ENCODE peak calls at places on chromosome 14, in five cellular contexts. C, T, Q, W and X are unnamed samples.

GRCh38 chr14:69719501-69719951 is 47.4 kb upstream of the SRSF5 start:
- DNase-seq in C (peak; percentile 45), T (no peak), Q (peak; percentile 81), W (peak; percentile 37), X (no peak)

GRCh38 chr14:72800848-72801370 is 93.0 kb downstream of the DPF3 start:
- DNase-seq in T (no peak), C (no peak), Q (no peak), W (no peak), X (no peak)

GRCh38 chr14:85579957-85580356 is 50.0 kb downstream of the FLRT2 start:
- DNase-seq in C (no peak), W (no peak), T (no peak), Q (no peak), X (no peak)

GRCh38 chr14:64930085-64930843 is 12.3 kb downstream of the GPX2 start:
- DNase-seq in C (no peak), W (no peak), Q (no peak), T (no peak), X (no peak)

GRCh38 chr14:104091061-104091926 is 5.8 kb downstream of the ASPG start:
- DNase-seq in W (peak; percentile 18), C (no peak), Q (no peak), T (no peak), X (peak; percentile 73)

GRCh38 chr14:100712490-100712889 is 14.2 kb upstream of the DLK1 start:
- DNase-seq in C (no peak), Q (no peak), W (peak; percentile 11), T (peak; percentile 39), X (no peak)

GRCh38 chr14:61231810-61232209 is 49.3 kb downstream of the TMEM30B start:
- DNase-seq in W (no peak), Q (no peak), T (no peak), C (no peak), X (no peak)

GRCh38 chr14:67385618-67386017 is 25.5 kb downstream of the EIF2S1 start:
- DNase-seq in C (no peak), T (no peak), Q (no peak), W (no peak), X (no peak)

GRCh38 chr14:53953002-53953827 is 3.4 kb downstream of the BMP4 start:
- DNase-seq in C (peak; percentile 77), T (peak; percentile 69), W (peak; percentile 78), Q (peak; percentile 94), X (peak; percentile 77)

GRCh38 chr14:29274890-29275651 is 508.5 kb downstream of the FOXG1 start:
- DNase-seq in Q (no peak), C (no peak), W (no peak), T (no peak), X (no peak)

GRCh38 chr14:20652996-20653975 is 11.8 kb upstream of the OR6S1 start:
- DNase-seq in W (no peak), Q (no peak), T (no peak), C (peak; percentile 85), X (peak; percentile 53)

GRCh38 chr14:77752799-77753516 is 8.0 kb downstream of the SNW1 start:
- DNase-seq in C (no peak), Q (no peak), T (no peak), W (no peak), X (no peak)

GRCh38 chr14:103401223-103402214 is 16.3 kb downstream of the MARK3 start:
- DNase-seq in T (no peak), C (peak; percentile 40), W (no peak), Q (no peak), X (no peak)

GRCh38 chr14:102140027-102140749 is 491 bp downstream of the WDR20 start:
- DNase-seq in T (peak; percentile 41), Q (peak; percentile 68), W (peak; percentile 45), C (peak; percentile 55), X (peak; percentile 87)

GRCh38 chr14:70624972-70625371 is 16.7 kb upstream of the TTC9 start:
- DNase-seq in C (no peak), Q (no peak), T (no peak), W (no peak), X (no peak)

GRCh38 chr14:103547941-103548462 is 14.5 kb downstream of the BAG5 start:
- DNase-seq in T (no peak), W (no peak), Q (no peak), C (no peak), X (peak; percentile 67)

GRCh38 chr14:81638656-81639055 is 105.0 kb upstream of the SEL1L start:
- DNase-seq in W (no peak), T (no peak), Q (no peak), C (no peak), X (no peak)

GRCh38 chr14:68367444-68368014 is 425.3 kb downstream of the ZFP36L1 start:
- DNase-seq in C (no peak), W (no peak), T (no peak), Q (no peak), X (no peak)

GRCh38 chr14:77557391-77557790 is 58.8 kb upstream of the ISM2 start:
- DNase-seq in Q (no peak), W (no peak), T (no peak), C (no peak), X (no peak)

GRCh38 chr14:68979722-68980552 is 835 bp upstream of the ACTN1 start:
- DNase-seq in T (peak; percentile 54), W (peak; percentile 61), C (no peak), Q (peak; percentile 87), X (peak; percentile 83)

GRCh38 chr14:103519043-103519836 is 3.4 kb downstream of the CKB start:
- DNase-seq in C (no peak), Q (peak; percentile 76), W (no peak), T (peak; percentile 43), X (peak; percentile 69)

GRCh38 chr14:103201801-103202200 is 78.5 kb downstream of the TNFAIP2 start:
- DNase-seq in C (peak; percentile 23), Q (peak; percentile 60), W (no peak), T (no peak), X (no peak)

GRCh38 chr14:68846466-68846865 is 53.6 kb upstream of the ZFP36L1 start:
- DNase-seq in C (no peak), T (no peak), Q (no peak), W (no peak), X (no peak)

GRCh38 chr14:51865953-51866747 is 5.7 kb downstream of the GNG2 start:
- DNase-seq in Q (no peak), T (no peak), C (no peak), W (no peak), X (no peak)

GRCh38 chr14:53591816-53592215 is 364.8 kb downstream of the BMP4 start:
- DNase-seq in W (no peak), Q (no peak), C (no peak), T (no peak), X (no peak)

GRCh38 chr14:104389326-104390220 is 190.0 kb upstream of the C14orf180 start:
- DNase-seq in C (peak; percentile 8), Q (peak; percentile 52), T (peak; percentile 23), W (no peak), X (peak; percentile 75)

GRCh38 chr14:71381814-71382213 is 474.6 kb downstream of the PCNX1 start:
- DNase-seq in Q (no peak), W (no peak), T (no peak), C (no peak), X (no peak)

GRCh38 chr14:48805315-48805714 is 780.9 kb downstream of the RPS29 start:
- DNase-seq in Q (no peak), W (no peak), T (no peak), C (peak; percentile 23), X (peak; percentile 51)

GRCh38 chr14:91252901-91253794 is 8.6 kb upstream of the GPR68 start:
- DNase-seq in W (peak; percentile 63), T (peak; percentile 54), C (peak; percentile 51), Q (no peak), X (peak; percentile 91)
- TF ChIP-seq CTCF in W (no peak), T (no peak), C (no peak), Q (no peak), X (no peak)

DNA sequence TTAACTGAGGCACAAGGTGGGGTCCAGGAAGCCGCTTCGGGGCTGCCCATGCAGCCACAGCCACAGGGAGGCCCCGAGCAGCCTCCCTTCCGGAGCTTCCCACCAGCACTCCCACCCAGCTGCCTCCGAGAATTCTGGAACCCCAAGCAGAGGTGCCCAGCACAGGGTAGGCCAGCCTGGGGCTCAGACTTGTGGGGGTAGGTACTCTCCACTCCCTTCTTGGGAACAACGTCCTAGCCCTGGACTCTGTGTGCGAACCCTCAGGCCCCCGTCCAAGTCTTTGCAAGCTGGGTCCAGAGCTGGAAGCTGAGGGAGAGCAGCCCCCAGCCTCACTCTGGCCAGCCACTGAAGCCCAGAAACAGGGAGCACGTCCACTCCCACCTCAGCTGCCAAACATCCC is 16.1 kb downstream of the ITPK1 start:
- DNase-seq in T (no peak), C (no peak), Q (no peak), W (no peak), X (no peak)
- H3K4me3 ChIP-seq in T (no peak overlapping the region), C (no peak overlapping the region), Q (no peak overlapping the region), W (no peak overlapping the region), X (no peak overlapping the region)

DNA sequence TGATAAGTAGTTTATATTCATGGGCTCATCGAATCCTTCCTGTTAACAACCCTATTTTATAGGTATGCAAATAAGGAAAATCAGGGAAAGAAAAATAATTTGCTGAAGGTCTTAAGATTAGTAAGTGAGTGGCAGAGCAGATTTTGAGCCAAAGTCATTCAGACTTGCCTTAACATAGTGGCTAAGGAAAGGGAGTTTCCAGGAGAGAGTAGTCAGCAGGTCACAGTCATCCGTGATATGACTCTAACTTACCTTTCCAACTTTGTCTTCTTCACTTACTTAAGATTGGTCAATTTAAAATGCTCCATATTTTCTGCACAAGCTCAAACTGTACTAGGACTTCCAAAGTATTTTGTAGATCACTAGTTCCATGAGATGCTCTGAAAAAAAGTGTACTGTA is 46.6 kb downstream of the AKAP6 start:
- DNase-seq in T (no peak), C (no peak), Q (no peak), W (no peak), X (no peak)
- TF ChIP-seq POLR2A in T (no peak), C (no peak), Q (no peak), W (no peak), X (no peak)

GRCh38 chr14:34874386-34875030 is 652 bp downstream of the BAZ1A start:
- DNase-seq in Q (peak; percentile 74), T (peak; percentile 52), C (peak; percentile 56), W (peak; percentile 50), X (peak; percentile 94)

GRCh38 chr14:34873591-34874385 is 1.4 kb downstream of the BAZ1A start:
- DNase-seq in C (no peak), W (peak; percentile 86), Q (peak; percentile 91), T (peak; percentile 82), X (peak; percentile 98)

GRCh38 chr14:34872822-34873590 is 2.2 kb downstream of the BAZ1A start:
- DNase-seq in C (peak; percentile 89), Q (peak; percentile 70), W (peak; percentile 16), T (no peak), X (no peak)

DNA sequence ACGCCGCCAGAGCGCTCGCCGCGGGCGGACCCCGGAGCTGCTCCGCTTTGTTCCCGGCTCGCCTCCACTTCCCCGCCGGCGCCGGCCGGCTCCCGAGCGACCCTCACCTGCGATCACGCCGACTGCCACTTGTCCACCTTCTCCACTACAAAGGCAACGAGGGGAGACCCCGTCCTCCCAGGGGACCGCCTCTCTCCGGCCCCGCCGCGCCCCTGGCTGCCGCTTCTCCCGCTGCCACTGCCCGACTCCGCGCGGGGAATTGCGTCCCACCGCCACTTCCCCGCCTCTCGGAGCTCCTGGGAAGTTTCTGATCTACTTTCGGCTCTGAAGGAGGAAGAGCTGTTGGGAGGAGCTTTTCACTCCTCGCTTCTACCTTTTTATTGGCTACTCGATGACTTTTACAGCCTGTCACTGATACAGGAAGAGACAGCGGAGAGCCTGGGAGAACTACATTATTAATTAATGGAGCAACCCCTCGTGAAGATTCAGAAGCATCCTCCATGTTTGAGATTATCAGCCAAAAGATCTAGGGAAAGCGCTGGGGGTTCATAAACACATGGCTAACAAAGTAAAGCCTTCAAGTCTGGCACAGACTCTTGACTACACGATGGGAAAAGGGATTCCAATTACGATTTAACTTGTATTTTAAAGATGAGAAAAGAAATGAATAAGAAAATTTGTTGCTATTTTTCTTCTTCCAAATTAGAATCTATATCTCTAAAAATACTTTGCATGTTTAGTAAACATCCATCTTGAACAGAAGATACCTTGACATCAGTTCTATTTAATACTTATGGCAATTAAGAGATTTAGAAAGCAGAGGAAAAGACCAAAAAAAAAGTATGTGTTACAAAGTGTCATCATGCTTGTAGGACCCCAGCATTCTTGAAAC is at the start of gene BAZ1A:
- DNase-seq in T (peak; percentile 64), Q (peak; percentile 83), C (peak; percentile 80), W (peak; percentile 76), X (peak; percentile 92)
- TF ChIP-seq CTCF in T (no peak), Q (peak; percentile 25), C (no peak), W (peak; percentile 28), X (peak; percentile 48)